ENCODE peak calls at places on chromosome 19, in four cellular contexts. P is NCI-H1417, Y is fibroblast of the conjunctiva, A is uterus. Q is an unnamed sample.

GRCh38 chr19:44846455-44847143 is 502 bp downstream of the NECTIN2 start:
- DNase-seq in P (peak), Y (no peak), A (peak), Q (no peak)

GRCh38 chr19:1248454-1249297 is at the start of gene MIDN:
- DNase-seq in P (peak), Y (peak), A (peak), Q (peak)

GRCh38 chr19:58305932-58306323 is 751 bp downstream of the ERVK3-1 start:
- DNase-seq in P (no peak), Y (no peak), A (no peak), Q (no peak)

GRCh38 chr19:45779231-45780145 is 2.8 kb downstream of the DMPK start:
- DNase-seq in P (peak), Y (no peak), A (peak), Q (no peak)

GRCh38 chr19:8113017-8113416 is 36.4 kb downstream of the FBN3 start:
- DNase-seq in P (no peak), Y (no peak), A (no peak), Q (no peak)

GRCh38 chr19:10928563-10929401 is at the start of the genes TIMM29 and YIPF2:
- DNase-seq in P (peak), Y (peak), A (peak), Q (peak)

GRCh38 chr19:52664461-52664860 is 26.3 kb upstream of the ZNF83 start:
- DNase-seq in P (no peak), Y (no peak), A (no peak), Q (no peak)

GRCh38 chr19:10424011-10424637 is 3.8 kb downstream of the PDE4A start:
- DNase-seq in P (peak), Y (no peak), A (peak), Q (peak)

GRCh38 chr19:21487969-21488368 is 17.4 kb upstream of the ZNF429 start:
- DNase-seq in P (no peak), Y (no peak), A (no peak), Q (no peak)

GRCh38 chr19:2612619-2613249 is 89.8 kb downstream of the GNG7 start:
- DNase-seq in P (no peak), Y (no peak), A (no peak), Q (no peak)